ENCODE peak calls at places on chromosome 17, in four cellular contexts. L is A549, O is HepG2, V is GM12878. P is an unnamed sample.

GRCh38 chr17:78313735-78314648 is 45.9 kb downstream of the SOCS3 start:
- DNase-seq in L (peak; percentile 98), V (peak; percentile 45), O (peak; percentile 57), P (peak; percentile 95)

GRCh38 chr17:75457047-75457654 is 716 bp downstream of the TMEM94 start:
- DNase-seq in V (no peak), L (no peak), O (no peak), P (peak; percentile 86)

GRCh38 chr17:65431116-65431515 is 130.3 kb downstream of the AXIN2 start:
- DNase-seq in L (no peak), V (no peak), O (no peak), P (no peak)

GRCh38 chr17:29590261-29590978 is 972 bp upstream of the GIT1 start:
- DNase-seq in V (no peak), L (peak; percentile 56), O (no peak), P (no peak)

GRCh38 chr17:71631483-71631882 is 489.3 kb upstream of the SOX9 start:
- DNase-seq in V (no peak), O (no peak), L (no peak), P (no peak)

GRCh38 chr17:36608794-36609497 is 7.6 kb downstream of the MRM1 start:
- DNase-seq in O (no peak), L (no peak), V (no peak), P (no peak)

GRCh38 chr17:81511800-81512559 is 619 bp downstream of the ACTG1 start:
- DNase-seq in V (no peak), O (no peak), L (no peak), P (no peak)

GRCh38 chr17:7704601-7705268 is at the start of gene EFNB3:
- DNase-seq in L (peak; percentile 33), O (no peak), V (no peak), P (peak; percentile 93)

GRCh38 chr17:2706911-2707510 is 4.6 kb downstream of the CLUH start:
- DNase-seq in L (no peak), V (no peak), O (no peak), P (no peak)

GRCh38 chr17:48470388-48471034 is 40.5 kb upstream of the SKAP1 start:
- DNase-seq in V (no peak), O (no peak), L (no peak), P (no peak)

GRCh38 chr17:7393613-7394451 is 493 bp downstream of the PLSCR3 start:
- DNase-seq in V (no peak), O (no peak), L (peak; percentile 51), P (peak; percentile 74)

DNA sequence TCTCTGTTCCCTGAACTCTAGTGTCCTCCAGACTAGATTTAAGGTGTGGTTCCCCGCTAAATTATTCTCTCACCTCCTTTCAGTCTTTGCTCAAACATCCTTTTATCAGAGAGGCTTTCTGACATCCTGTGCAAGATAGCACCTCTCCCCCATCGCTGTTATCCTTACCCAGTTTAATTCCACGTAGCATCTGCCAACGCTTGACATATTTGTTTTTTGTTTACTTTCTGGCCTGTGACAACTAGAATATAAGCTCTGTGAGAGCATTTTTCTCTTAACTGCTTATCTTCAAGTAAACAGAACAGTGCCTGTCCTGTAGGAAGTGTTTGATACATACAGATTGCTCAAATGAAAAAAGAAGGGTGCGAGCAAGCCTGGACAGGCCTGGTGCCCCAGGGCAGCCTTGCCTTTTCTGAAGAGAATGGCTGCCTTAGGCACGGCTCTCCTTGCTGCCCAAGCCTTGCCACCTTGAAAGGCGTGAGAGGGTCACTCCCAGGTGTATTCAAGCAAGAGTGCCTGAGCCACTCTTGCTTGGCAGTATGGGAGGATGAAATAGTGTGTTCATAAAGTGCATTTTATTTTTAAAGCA is 9.7 kb downstream of the DYNLL2 start:
- DNase-seq in L (no peak), V (no peak), O (no peak), P (no peak)
- TF ChIP-seq PBX3 in L (no peak), V (no peak), O (no peak), P (no peak)

GRCh38 chr17:31248986-31249385 is 48.1 kb downstream of the OMG start:
- DNase-seq in L (no peak), V (no peak), O (no peak), P (no peak)
- TF ChIP-seq PBX3 in L (no peak), V (no peak), O (no peak), P (peak; percentile 83)

GRCh38 chr17:82947051-82947991 is 107.5 kb upstream of the ZNF750 start:
- DNase-seq in O (no peak), L (no peak), V (no peak), P (no peak)
- TF ChIP-seq PBX3 in O (no peak), L (no peak), V (no peak), P (no peak)

DNA sequence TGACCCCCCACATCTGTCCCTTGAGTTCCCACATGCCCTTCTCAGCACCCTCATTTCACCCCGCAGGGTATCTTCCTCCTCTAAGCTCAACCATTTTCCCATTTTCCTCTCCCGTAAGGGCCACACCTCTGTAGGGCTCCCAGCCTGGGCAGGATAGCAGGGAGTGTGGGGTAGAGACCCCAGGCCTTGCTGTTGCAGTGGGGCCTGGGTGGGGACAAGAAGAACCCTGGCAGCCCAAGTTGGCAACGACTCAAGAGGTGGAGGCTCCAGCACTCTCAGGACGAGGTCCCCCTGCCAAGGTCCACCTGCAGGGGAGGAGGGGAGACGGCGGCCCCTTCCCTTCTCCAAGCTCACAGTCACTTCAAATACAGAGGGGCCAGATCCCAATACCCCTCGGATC is 2.0 kb upstream of the TMEM92 start:
- DNase-seq in L (no peak), V (no peak), O (no peak), P (peak; percentile 36)
- TF ChIP-seq PBX3 in L (no peak), V (no peak), O (no peak), P (no peak)

DNA sequence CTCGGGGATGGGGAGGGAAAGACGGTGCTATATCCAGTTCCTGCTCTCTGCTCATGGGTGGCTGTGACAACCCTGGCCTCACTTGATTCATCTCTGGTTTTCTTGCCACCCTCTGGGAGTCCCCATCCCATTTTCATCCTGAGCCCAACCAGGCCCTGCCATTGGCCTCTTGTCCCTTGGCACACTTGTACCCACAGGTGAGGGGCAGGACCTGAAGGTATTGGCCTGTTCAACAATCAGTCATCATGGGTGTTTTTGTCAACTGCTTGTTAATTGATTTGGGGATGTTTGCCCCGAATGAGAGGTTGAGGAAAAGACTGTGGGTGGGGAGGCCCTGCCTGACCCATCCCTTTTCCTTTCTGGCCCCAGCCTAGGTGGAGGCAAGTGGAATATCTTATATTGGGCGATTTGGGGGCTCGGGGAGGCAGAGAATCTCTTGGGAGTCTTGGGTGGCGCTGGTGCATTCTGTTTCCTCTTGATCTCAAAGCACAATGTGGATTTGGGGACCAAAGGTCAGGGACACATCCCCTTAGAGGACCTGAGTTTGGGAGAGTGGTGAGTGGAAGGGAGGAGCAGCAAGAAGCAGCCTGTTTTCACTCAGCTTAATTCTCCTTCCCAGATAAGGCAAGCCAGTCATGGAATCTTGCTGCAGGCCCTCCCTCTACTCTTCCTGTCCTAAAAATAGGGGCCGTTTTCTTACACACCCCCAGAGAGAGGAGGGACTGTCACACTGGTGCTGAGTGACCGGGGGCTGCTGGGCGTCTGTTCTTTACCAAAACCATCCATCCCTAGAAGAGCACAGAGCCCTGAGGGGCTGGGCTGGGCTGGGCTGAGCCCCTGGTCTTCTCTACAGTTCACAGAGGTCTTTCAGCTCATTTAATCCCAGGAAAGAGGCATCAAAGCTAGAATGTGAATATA is 4.8 kb upstream of the LASP1NB start:
- DNase-seq in L (no peak), O (no peak), V (no peak), P (no peak)
- TF ChIP-seq PBX3 in L (no peak), O (no peak), V (no peak), P (no peak)

P was measured in SK-N-SH.